ENCODE peak calls at places on chromosomes 4 and X, in five cellular contexts. One of them, this sample, is unnamed. For H3K4me1, the result is how much of the 10 kb centered on the place peaks cover.

GRCh38 chrX:49995795-49996455 is 73.5 kb downstream of the CLCN5 start:
- DNase-seq in mesendoderm: peak
- DNase-seq in GM23338: no peak
- DNase-seq in CD8-positive, alpha-beta memory T cell: no peak
- DNase-seq in iPS DF 6.9: no peak
- DNase-seq in this sample: no peak

GRCh38 chr4:159271857-159272256 is 169.0 kb downstream of the RAPGEF2 start:
- DNase-seq in mesendoderm: no peak
- DNase-seq in GM23338: no peak
- DNase-seq in CD8-positive, alpha-beta memory T cell: no peak
- DNase-seq in iPS DF 6.9: no peak
- DNase-seq in this sample: no peak

GRCh38 chrX:14412686-14413085 is 116.7 kb upstream of the GLRA2 start:
- DNase-seq in mesendoderm: no peak
- DNase-seq in GM23338: no peak
- DNase-seq in CD8-positive, alpha-beta memory T cell: no peak
- DNase-seq in iPS DF 6.9: no peak
- DNase-seq in this sample: no peak

GRCh38 chr4:104592894-104593470 is 98.3 kb upstream of the CXXC4 start:
- DNase-seq in mesendoderm: no peak
- DNase-seq in GM23338: peak
- DNase-seq in CD8-positive, alpha-beta memory T cell: no peak
- DNase-seq in iPS DF 6.9: no peak
- DNase-seq in this sample: no peak

GRCh38 chr4:4919926-4920325 is 60.5 kb downstream of the MSX1 start:
- DNase-seq in mesendoderm: no peak
- DNase-seq in GM23338: no peak
- DNase-seq in CD8-positive, alpha-beta memory T cell: no peak
- DNase-seq in iPS DF 6.9: no peak
- DNase-seq in this sample: no peak

GRCh38 chrX:16839224-16839851 is 30.8 kb downstream of the RBBP7 start:
- DNase-seq in mesendoderm: peak
- DNase-seq in GM23338: no peak
- DNase-seq in CD8-positive, alpha-beta memory T cell: no peak
- DNase-seq in iPS DF 6.9: no peak
- DNase-seq in this sample: no peak

GRCh38 chr4:4914965-4915845 is 55.7 kb downstream of the MSX1 start:
- DNase-seq in mesendoderm: no peak
- DNase-seq in GM23338: no peak
- DNase-seq in CD8-positive, alpha-beta memory T cell: no peak
- DNase-seq in iPS DF 6.9: no peak
- DNase-seq in this sample: no peak

GRCh38 chr4:110618091-110619000 is 4.5 kb downstream of the PITX2 start:
- DNase-seq in mesendoderm: peak
- DNase-seq in GM23338: peak
- DNase-seq in CD8-positive, alpha-beta memory T cell: no peak
- DNase-seq in iPS DF 6.9: no peak
- DNase-seq in this sample: peak

GRCh38 chr4:79408063-79408462 is at the start of gene GK2:
- DNase-seq in mesendoderm: no peak
- DNase-seq in GM23338: no peak
- DNase-seq in CD8-positive, alpha-beta memory T cell: no peak
- DNase-seq in iPS DF 6.9: no peak
- DNase-seq in this sample: no peak

GRCh38 chr4:73653695-73654106 is 33.5 kb upstream of the RASSF6 start:
- DNase-seq in mesendoderm: peak
- DNase-seq in GM23338: peak
- DNase-seq in CD8-positive, alpha-beta memory T cell: no peak
- DNase-seq in iPS DF 6.9: peak
- DNase-seq in this sample: no peak

GRCh38 chr4:87235020-87235671 is 14.7 kb upstream of the KLHL8 start:
- DNase-seq in mesendoderm: no peak
- DNase-seq in GM23338: no peak
- DNase-seq in CD8-positive, alpha-beta memory T cell: no peak
- DNase-seq in iPS DF 6.9: no peak
- DNase-seq in this sample: no peak

GRCh38 chrX:2632533-2633504 is 58.3 kb upstream of the CD99 start:
- DNase-seq in mesendoderm: no peak
- DNase-seq in GM23338: no peak
- DNase-seq in CD8-positive, alpha-beta memory T cell: no peak
- DNase-seq in iPS DF 6.9: no peak
- DNase-seq in this sample: no peak

GRCh38 chr4:176013466-176014247 is 52.0 kb upstream of the WDR17 start:
- DNase-seq in mesendoderm: no peak
- DNase-seq in GM23338: no peak
- DNase-seq in CD8-positive, alpha-beta memory T cell: no peak
- DNase-seq in iPS DF 6.9: no peak
- DNase-seq in this sample: no peak

GRCh38 chr4:87007345-87008181 is 72.8 kb downstream of the AFF1 start:
- DNase-seq in mesendoderm: peak
- DNase-seq in GM23338: peak
- DNase-seq in CD8-positive, alpha-beta memory T cell: peak
- DNase-seq in iPS DF 6.9: no peak
- DNase-seq in this sample: peak

GRCh38 chr4:23728393-23728792 is 161.5 kb downstream of the PPARGC1A start:
- DNase-seq in mesendoderm: peak
- DNase-seq in GM23338: no peak
- DNase-seq in CD8-positive, alpha-beta memory T cell: no peak
- DNase-seq in iPS DF 6.9: no peak
- DNase-seq in this sample: no peak

GRCh38 chr4:87067120-87067885 is 132.5 kb downstream of the AFF1 start:
- DNase-seq in mesendoderm: no peak
- DNase-seq in GM23338: no peak
- DNase-seq in CD8-positive, alpha-beta memory T cell: no peak
- DNase-seq in iPS DF 6.9: no peak
- DNase-seq in this sample: no peak

GRCh38 chrX:115561605-115562491 is 874 bp downstream of the PLS3 start:
- DNase-seq in mesendoderm: peak
- DNase-seq in GM23338: peak
- DNase-seq in CD8-positive, alpha-beta memory T cell: no peak
- DNase-seq in iPS DF 6.9: no peak
- DNase-seq in this sample: no peak

GRCh38 chr4:15656038-15656470 is 897 bp upstream of the FBXL5 start:
- DNase-seq in mesendoderm: peak
- DNase-seq in GM23338: peak
- DNase-seq in CD8-positive, alpha-beta memory T cell: no peak
- DNase-seq in iPS DF 6.9: no peak
- DNase-seq in this sample: no peak

GRCh38 chr4:43234626-43235025 is 342.1 kb downstream of the GRXCR1 start:
- DNase-seq in mesendoderm: peak
- DNase-seq in GM23338: peak
- DNase-seq in CD8-positive, alpha-beta memory T cell: no peak
- DNase-seq in iPS DF 6.9: no peak
- DNase-seq in this sample: no peak

GRCh38 chr4:107870236-107870635 is 45.5 kb downstream of the SGMS2 start:
- DNase-seq in mesendoderm: no peak
- DNase-seq in GM23338: no peak
- DNase-seq in CD8-positive, alpha-beta memory T cell: no peak
- DNase-seq in iPS DF 6.9: no peak
- DNase-seq in this sample: no peak

GRCh38 chrX:103831342-103831802 is 685 bp downstream of the RAB9B start:
- DNase-seq in mesendoderm: no peak
- DNase-seq in GM23338: peak
- DNase-seq in CD8-positive, alpha-beta memory T cell: peak
- DNase-seq in iPS DF 6.9: no peak
- DNase-seq in this sample: no peak

GRCh38 chrX:31126205-31126604 is 54.4 kb upstream of the FTHL17 start:
- DNase-seq in mesendoderm: peak
- DNase-seq in GM23338: peak
- DNase-seq in CD8-positive, alpha-beta memory T cell: no peak
- DNase-seq in iPS DF 6.9: no peak
- DNase-seq in this sample: no peak

GRCh38 chr4:76188557-76188956 is 25.1 kb downstream of the SCARB2 start:
- DNase-seq in mesendoderm: peak
- DNase-seq in GM23338: no peak
- DNase-seq in CD8-positive, alpha-beta memory T cell: no peak
- DNase-seq in iPS DF 6.9: no peak
- DNase-seq in this sample: no peak

GRCh38 chrX:110944793-110945466 is 149.3 kb upstream of the CHRDL1 start:
- DNase-seq in mesendoderm: peak
- DNase-seq in GM23338: peak
- DNase-seq in CD8-positive, alpha-beta memory T cell: no peak
- DNase-seq in iPS DF 6.9: no peak
- DNase-seq in this sample: no peak

GRCh38 chr4:94575652-94576051 is 123.9 kb downstream of the PDLIM5 start:
- DNase-seq in mesendoderm: peak
- DNase-seq in GM23338: peak
- DNase-seq in CD8-positive, alpha-beta memory T cell: no peak
- DNase-seq in iPS DF 6.9: no peak
- DNase-seq in this sample: no peak

GRCh38 chr4:56995525-56995924 is 16.8 kb downstream of the POLR2B start:
- DNase-seq in mesendoderm: no peak
- DNase-seq in GM23338: no peak
- DNase-seq in CD8-positive, alpha-beta memory T cell: no peak
- DNase-seq in iPS DF 6.9: no peak
- DNase-seq in this sample: no peak

GRCh38 chr4:156190606-156191005 is 236.9 kb upstream of the CTSO start:
- DNase-seq in mesendoderm: no peak
- DNase-seq in GM23338: no peak
- DNase-seq in CD8-positive, alpha-beta memory T cell: no peak
- DNase-seq in iPS DF 6.9: no peak
- DNase-seq in this sample: no peak

GRCh38 chr4:41975341-41975740 is 6.2 kb upstream of the DCAF4L1 start:
- DNase-seq in mesendoderm: no peak
- DNase-seq in GM23338: no peak
- DNase-seq in CD8-positive, alpha-beta memory T cell: no peak
- DNase-seq in iPS DF 6.9: no peak
- DNase-seq in this sample: no peak

GRCh38 chrX:124555036-124555595 is 208.8 kb downstream of the SH2D1A start:
- DNase-seq in mesendoderm: peak
- DNase-seq in GM23338: no peak
- DNase-seq in CD8-positive, alpha-beta memory T cell: no peak
- DNase-seq in iPS DF 6.9: no peak
- DNase-seq in this sample: no peak

GRCh38 chr4:10605746-10606482 is 78.7 kb downstream of the CLNK start:
- DNase-seq in mesendoderm: no peak
- DNase-seq in GM23338: no peak
- DNase-seq in CD8-positive, alpha-beta memory T cell: no peak
- DNase-seq in iPS DF 6.9: no peak
- DNase-seq in this sample: no peak

GRCh38 chrX:47499291-47499690 is 16.3 kb upstream of the ZNF41 start:
- DNase-seq in mesendoderm: no peak
- DNase-seq in GM23338: no peak
- DNase-seq in CD8-positive, alpha-beta memory T cell: no peak
- DNase-seq in iPS DF 6.9: no peak
- DNase-seq in this sample: no peak

GRCh38 chrX:152725409-152725808 is 8.1 kb downstream of the CSAG1 start:
- DNase-seq in mesendoderm: no peak
- DNase-seq in GM23338: peak
- DNase-seq in CD8-positive, alpha-beta memory T cell: no peak
- DNase-seq in iPS DF 6.9: no peak
- DNase-seq in this sample: no peak

GRCh38 chrX:111928457-111928856 is 52.5 kb downstream of the TRPC5OS start:
- DNase-seq in mesendoderm: no peak
- DNase-seq in GM23338: no peak
- DNase-seq in CD8-positive, alpha-beta memory T cell: no peak
- DNase-seq in iPS DF 6.9: no peak
- DNase-seq in this sample: no peak

GRCh38 chr4:184437988-184438774 is 36.2 kb downstream of the IRF2 start:
- DNase-seq in mesendoderm: no peak
- DNase-seq in GM23338: no peak
- DNase-seq in CD8-positive, alpha-beta memory T cell: no peak
- DNase-seq in iPS DF 6.9: no peak
- DNase-seq in this sample: no peak
- H3K4me3 ChIP-seq in mesendoderm: no peak
- H3K4me3 ChIP-seq in GM23338: no peak
- H3K4me3 ChIP-seq in CD8-positive, alpha-beta memory T cell: no peak
- H3K4me3 ChIP-seq in iPS DF 6.9: no peak
- H3K4me3 ChIP-seq in this sample: no peak

DNA sequence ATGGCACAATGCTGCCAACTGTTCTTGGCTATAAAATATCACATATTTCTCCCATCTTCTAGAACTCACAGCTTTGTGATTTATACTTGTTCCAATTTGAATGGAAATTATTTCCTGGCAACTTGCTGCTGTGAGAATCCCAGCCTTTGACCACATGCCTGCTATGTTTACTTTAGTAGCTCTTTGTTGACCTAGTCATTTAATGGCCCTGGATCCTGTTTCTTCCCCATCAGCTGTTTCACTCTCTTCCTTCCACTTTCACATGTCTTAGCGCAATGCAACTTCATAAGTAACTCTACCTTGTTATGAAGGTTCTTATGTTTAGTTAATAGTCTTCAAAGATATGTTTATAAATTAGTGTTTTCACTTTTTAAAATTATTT is 1973.6 kb upstream of the AGA start:
- DNase-seq in mesendoderm: peak
- DNase-seq in GM23338: peak
- DNase-seq in CD8-positive, alpha-beta memory T cell: no peak
- DNase-seq in iPS DF 6.9: no peak
- DNase-seq in this sample: no peak
- H3K27ac ChIP-seq in mesendoderm: no peak
- H3K27ac ChIP-seq in GM23338: no peak
- H3K27ac ChIP-seq in CD8-positive, alpha-beta memory T cell: no peak
- H3K27ac ChIP-seq in iPS DF 6.9: no peak
- H3K27ac ChIP-seq in this sample: no peak

GRCh38 chrX:105869676-105870075 is 47.3 kb downstream of the NRK start:
- DNase-seq in mesendoderm: no peak
- DNase-seq in GM23338: no peak
- DNase-seq in CD8-positive, alpha-beta memory T cell: no peak
- DNase-seq in iPS DF 6.9: no peak
- DNase-seq in this sample: no peak

GRCh38 chrX:105872921-105873320 is 50.6 kb downstream of the NRK start:
- DNase-seq in mesendoderm: no peak
- DNase-seq in GM23338: no peak
- DNase-seq in CD8-positive, alpha-beta memory T cell: no peak
- DNase-seq in iPS DF 6.9: no peak
- DNase-seq in this sample: no peak

GRCh38 chrX:105876658-105877057 is 54.3 kb downstream of the NRK start:
- DNase-seq in mesendoderm: peak
- DNase-seq in GM23338: peak
- DNase-seq in CD8-positive, alpha-beta memory T cell: no peak
- DNase-seq in iPS DF 6.9: peak
- DNase-seq in this sample: no peak

GRCh38 chrX:105870465-105870864 is 48.1 kb downstream of the NRK start:
- DNase-seq in mesendoderm: no peak
- DNase-seq in GM23338: no peak
- DNase-seq in CD8-positive, alpha-beta memory T cell: no peak
- DNase-seq in iPS DF 6.9: no peak
- DNase-seq in this sample: no peak

DNA sequence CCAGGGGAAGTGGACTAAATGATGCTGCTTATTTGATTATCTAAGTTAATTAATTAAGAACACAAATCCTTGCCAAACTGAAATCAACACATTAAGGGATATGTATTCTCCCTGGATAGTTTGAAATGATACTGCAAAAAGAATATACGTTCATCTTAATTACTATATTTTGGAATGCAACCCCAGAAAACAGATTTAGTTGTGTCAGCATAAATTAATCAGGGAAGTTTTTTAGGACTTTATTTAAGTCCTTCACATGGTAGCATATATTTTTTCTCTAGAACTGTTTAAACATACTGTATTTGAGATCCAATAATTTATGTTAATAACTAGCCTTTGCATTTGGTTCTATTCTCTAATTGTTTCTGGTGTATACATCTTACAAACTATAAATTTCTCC is 52.5 kb downstream of the NRK start:
- DNase-seq in mesendoderm: no peak
- DNase-seq in GM23338: no peak
- DNase-seq in CD8-positive, alpha-beta memory T cell: no peak
- DNase-seq in iPS DF 6.9: no peak
- DNase-seq in this sample: no peak
- H3K4me1 ChIP-seq in mesendoderm: under half
- H3K4me1 ChIP-seq in GM23338: under half
- H3K4me1 ChIP-seq in CD8-positive, alpha-beta memory T cell: under half
- H3K4me1 ChIP-seq in iPS DF 6.9: under half
- H3K4me1 ChIP-seq in this sample: under half

GRCh38 chr4:152920768-152921167 is 15.4 kb upstream of the FHDC1 start:
- DNase-seq in mesendoderm: peak
- DNase-seq in GM23338: peak
- DNase-seq in CD8-positive, alpha-beta memory T cell: no peak
- DNase-seq in iPS DF 6.9: no peak
- DNase-seq in this sample: no peak
- H3K4me3 ChIP-seq in mesendoderm: no peak
- H3K4me3 ChIP-seq in GM23338: no peak
- H3K4me3 ChIP-seq in CD8-positive, alpha-beta memory T cell: no peak
- H3K4me3 ChIP-seq in iPS DF 6.9: no peak
- H3K4me3 ChIP-seq in this sample: no peak